ENCODE peak calls at places on chromosomes 1 and 21, in five cellular contexts. P is lower leg skin, W is GM12891, K is adrenal gland, O is stomach. Z is an unnamed sample.

GRCh38 chr1:153869486-153869885 is 53.3 kb downstream of the GATAD2B start:
- DNase-seq in P (no peak), W (no peak), K (no peak), O (no peak), Z (no peak)

GRCh38 chr21:34669149-34669879 is 520 bp downstream of the CLIC6 start:
- DNase-seq in P (no peak), W (peak), K (no peak), O (peak), Z (no peak)

GRCh38 chr1:89483010-89483756 is 41.4 kb upstream of the LRRC8B start:
- DNase-seq in P (peak), W (peak), K (peak), O (peak), Z (peak)

GRCh38 chr1:208834346-208835081 is 590.3 kb upstream of the PLXNA2 start:
- DNase-seq in P (no peak), W (no peak), K (no peak), O (no peak), Z (no peak)

GRCh38 chr1:172390620-172391491 is 29.6 kb upstream of the C1orf105 start:
- DNase-seq in P (no peak), W (peak), K (no peak), O (no peak), Z (no peak)

GRCh38 chr1:220956861-220957605 is 77.8 kb downstream of the HLX start:
- DNase-seq in P (peak), W (no peak), K (no peak), O (no peak), Z (peak)

GRCh38 chr1:203480525-203481084 is 5.0 kb downstream of the PRELP start:
- DNase-seq in P (peak), W (no peak), K (no peak), O (peak), Z (peak)

GRCh38 chr21:26115899-26116298 is 54.7 kb downstream of the APP start:
- DNase-seq in P (no peak), W (no peak), K (no peak), O (no peak), Z (no peak)

GRCh38 chr1:59214764-59215208 is 82.1 kb upstream of the FGGY start:
- DNase-seq in P (no peak), W (no peak), K (no peak), O (peak), Z (no peak)

GRCh38 chr1:89489037-89489729 is 35.4 kb upstream of the LRRC8B start:
- DNase-seq in P (no peak), W (no peak), K (peak), O (no peak), Z (no peak)

GRCh38 chr1:176118985-176119384 is 88.1 kb downstream of the COP1 start:
- DNase-seq in P (no peak), W (no peak), K (no peak), O (no peak), Z (no peak)

GRCh38 chr1:240602189-240602588 is 9.8 kb downstream of the GREM2 start:
- DNase-seq in P (no peak), W (no peak), K (no peak), O (no peak), Z (no peak)

GRCh38 chr1:115320368-115320767 is 17.7 kb downstream of the NGF start:
- DNase-seq in P (no peak), W (no peak), K (no peak), O (no peak), Z (no peak)

GRCh38 chr1:230270940-230271325 is 155.2 kb downstream of the PGBD5 start:
- DNase-seq in P (no peak), W (no peak), K (peak), O (no peak), Z (no peak)

GRCh38 chr1:1117469-1117831 is 1.6 kb upstream of the C1orf159 start:
- DNase-seq in P (no peak), W (no peak), K (no peak), O (no peak), Z (no peak)

GRCh38 chr1:1114431-1114830 is 1.5 kb downstream of the C1orf159 start:
- DNase-seq in P (no peak), W (no peak), K (no peak), O (no peak), Z (no peak)

GRCh38 chr1:1115136-1115829 is 606 bp downstream of the C1orf159 start:
- DNase-seq in P (no peak), W (no peak), K (no peak), O (no peak), Z (peak)

GRCh38 chr1:1116701-1117468 is 996 bp upstream of the C1orf159 start:
- DNase-seq in P (no peak), W (no peak), K (peak), O (no peak), Z (peak)

DNA sequence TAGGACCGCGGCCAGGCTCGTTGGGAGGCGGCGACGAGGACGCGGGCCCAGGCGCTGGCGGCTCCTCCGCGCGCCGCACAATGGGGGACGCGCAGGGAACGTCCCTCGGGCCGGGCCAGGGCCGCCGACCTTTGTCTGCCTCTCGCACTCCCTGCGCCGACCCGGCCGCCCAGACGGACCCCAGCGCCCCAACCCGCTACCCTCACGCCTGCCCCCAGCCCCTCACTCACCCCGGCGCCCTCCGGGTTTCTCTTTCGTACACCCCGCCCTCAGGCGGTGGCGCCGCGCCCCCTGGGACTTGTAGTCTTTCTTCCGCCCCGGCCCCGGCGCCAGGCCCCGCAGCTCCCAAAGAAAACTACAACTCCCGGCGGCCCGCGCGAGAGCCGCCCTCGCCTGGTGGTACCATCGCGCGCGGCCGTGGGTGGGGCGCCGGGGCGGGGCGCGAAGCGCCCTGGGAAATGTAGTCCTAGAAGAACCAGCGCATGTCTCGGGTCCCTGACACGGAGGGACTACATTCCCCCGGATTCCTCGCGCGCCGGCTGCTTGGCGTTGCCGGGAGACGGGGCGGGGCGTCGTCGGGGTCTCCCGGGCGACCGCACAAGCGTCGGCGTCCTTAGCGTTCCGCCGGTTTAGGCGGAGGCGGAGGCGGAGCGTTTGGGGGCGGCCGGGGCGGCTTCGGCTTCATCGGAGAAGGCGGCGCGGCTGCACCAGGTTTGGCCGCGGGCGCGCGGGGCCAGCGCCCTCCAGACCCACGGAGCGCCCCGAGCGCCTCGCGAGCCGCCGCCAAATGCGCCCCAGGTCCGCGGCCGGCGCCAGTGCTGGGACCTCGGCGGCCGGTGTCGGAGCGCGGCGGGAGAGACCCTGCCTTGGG is at the start of gene C1orf159:
- DNase-seq in P (peak), W (peak), K (peak), O (peak), Z (peak)
- TF ChIP-seq POLR2A in P (no peak), W (no peak), K (no peak), O (no peak), Z (no peak)

DNA sequence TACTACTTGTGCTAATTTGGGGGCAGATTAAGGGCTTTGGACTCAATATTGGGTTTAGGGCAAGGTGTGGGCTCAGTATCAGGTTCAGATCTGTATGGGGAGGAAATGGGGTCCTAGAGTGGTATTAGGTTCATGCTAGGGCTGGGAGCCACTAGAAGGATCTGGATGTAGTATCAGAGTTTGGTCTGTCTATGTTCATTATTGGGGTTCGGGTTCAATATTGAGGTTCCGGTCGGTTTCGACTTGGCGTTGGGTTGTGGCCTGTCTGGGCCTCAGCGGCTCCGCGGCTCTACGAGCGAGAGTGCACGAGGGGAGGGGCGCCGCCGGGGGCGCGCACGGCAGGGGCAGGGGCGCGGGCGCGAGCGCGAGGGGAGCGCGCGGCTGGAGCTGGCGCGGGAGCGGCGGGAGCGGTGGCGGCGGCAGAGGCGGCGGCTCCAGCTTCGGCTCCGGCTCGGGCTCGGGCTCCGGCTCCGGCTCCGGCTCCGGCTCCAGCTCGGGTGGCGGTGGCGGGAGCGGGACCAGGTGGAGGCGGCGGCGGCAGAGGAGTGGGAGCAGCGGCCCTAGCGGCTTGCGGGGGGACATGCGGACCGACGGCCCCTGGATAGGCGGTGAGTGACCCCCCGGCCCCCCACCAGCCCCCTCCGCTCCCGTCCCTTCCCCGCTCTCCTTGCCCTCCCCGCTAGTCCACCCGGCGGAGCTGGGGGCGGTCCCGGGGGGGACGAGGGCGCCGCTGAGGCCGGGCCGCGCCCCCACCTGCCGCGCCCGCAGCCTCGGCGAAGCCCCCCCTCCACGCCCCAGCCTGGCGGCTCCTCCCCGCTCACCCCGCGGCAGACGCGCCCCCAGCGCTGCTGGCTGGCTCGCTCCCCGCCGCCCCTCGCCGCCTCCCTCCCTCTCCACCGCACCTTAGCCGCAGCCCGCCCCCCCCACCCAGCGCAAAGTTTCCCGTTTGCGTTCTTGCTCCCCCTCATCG is at the start of gene PTPRF:
- DNase-seq in P (no peak), W (no peak), K (peak), O (peak), Z (peak)
- TF ChIP-seq POLR2A in P (no peak), W (no peak), K (peak), O (no peak), Z (no peak)

GRCh38 chr1:151158311-151158710 is 1.9 kb downstream of the TNFAIP8L2 start:
- DNase-seq in P (no peak), W (no peak), K (no peak), O (no peak), Z (no peak)
- TF ChIP-seq POLR2A in P (no peak), W (no peak), K (no peak), O (no peak), Z (no peak)

GRCh38 chr21:42975886-42976608 is 1.7 kb downstream of the PKNOX1 start:
- DNase-seq in P (no peak), W (no peak), K (no peak), O (no peak), Z (peak)
- TF ChIP-seq POLR2A in P (no peak), W (no peak), K (no peak), O (no peak), Z (no peak)

GRCh38 chr1:200035956-200036615 is 8.6 kb downstream of the NR5A2 start:
- DNase-seq in P (no peak), W (no peak), K (no peak), O (no peak), Z (no peak)

GRCh38 chr1:200037501-200037900 is 10.0 kb downstream of the NR5A2 start:
- DNase-seq in P (no peak), W (no peak), K (no peak), O (no peak), Z (no peak)

GRCh38 chr1:200035397-200035955 is 8.0 kb downstream of the NR5A2 start:
- DNase-seq in P (no peak), W (no peak), K (no peak), O (no peak), Z (no peak)

GRCh38 chr1:200037904-200038644 is 10.6 kb downstream of the NR5A2 start:
- DNase-seq in P (no peak), W (no peak), K (no peak), O (no peak), Z (no peak)

GRCh38 chr1:200036616-200037270 is 9.2 kb downstream of the NR5A2 start:
- DNase-seq in P (no peak), W (no peak), K (no peak), O (no peak), Z (no peak)
- TF ChIP-seq POLR2A in P (no peak), W (no peak), K (no peak), O (no peak), Z (no peak)

GRCh38 chr1:18635833-18636671 is 5.4 kb downstream of the PAX7 start:
- DNase-seq in P (no peak), W (no peak), K (no peak), O (no peak), Z (no peak)
- TF ChIP-seq POLR2A in P (no peak), W (no peak), K (no peak), O (no peak), Z (no peak)

GRCh38 chr1:2414297-2414958 is 2.1 kb upstream of the PEX10 start:
- DNase-seq in P (peak), W (peak), K (peak), O (peak), Z (peak)

GRCh38 chr1:2412395-2412772 is at the start of gene PEX10:
- DNase-seq in P (peak), W (peak), K (peak), O (peak), Z (peak)

GRCh38 chr1:2413495-2414296 is 1.3 kb upstream of the PEX10 start:
- DNase-seq in P (no peak), W (no peak), K (no peak), O (no peak), Z (peak)

GRCh38 chr1:2411801-2412394 is 466 bp downstream of the PEX10 start:
- DNase-seq in P (no peak), W (no peak), K (no peak), O (no peak), Z (no peak)

GRCh38 chr1:2412773-2413494 is 570 bp upstream of the PEX10 start:
- DNase-seq in P (no peak), W (peak), K (no peak), O (no peak), Z (peak)
- TF ChIP-seq POLR2A in P (no peak), W (no peak), K (peak), O (no peak), Z (peak)